ENCODE peak calls at places on chromosomes 12 and 14, in four cellular contexts. X, T, Y and U are unnamed samples.

GRCh38 chr12:69415471-69416275 is 54.5 kb upstream of the FRS2 start:
- DNase-seq in X (peak), T (peak), Y (peak), U (peak)

GRCh38 chr12:113263431-113263963 is 42.2 kb downstream of the TPCN1 start:
- DNase-seq in X (no peak), T (no peak), Y (no peak), U (no peak)

GRCh38 chr14:68972507-68973272 is 6.4 kb downstream of the ACTN1 start:
- DNase-seq in X (no peak), T (no peak), Y (no peak), U (no peak)

GRCh38 chr14:92946847-92947545 is 24.0 kb downstream of the CHGA start:
- DNase-seq in X (no peak), T (no peak), Y (no peak), U (no peak)

GRCh38 chr12:131077931-131078391 is 124.3 kb downstream of the ADGRD1 start:
- DNase-seq in X (no peak), T (no peak), Y (no peak), U (no peak)

GRCh38 chr12:93441111-93441616 is 583 bp downstream of the UBE2N start:
- DNase-seq in X (no peak), T (peak), Y (no peak), U (peak)

GRCh38 chr12:86249856-86250255 is 6.3 kb downstream of the MGAT4C start:
- DNase-seq in X (no peak), T (no peak), Y (no peak), U (no peak)

GRCh38 chr12:68406134-68406576 is 74.0 kb upstream of the MDM1 start:
- DNase-seq in X (peak), T (no peak), Y (no peak), U (peak)

GRCh38 chr14:43900173-43900655 is 606.9 kb downstream of the FSCB start:
- DNase-seq in X (no peak), T (no peak), Y (no peak), U (no peak)

GRCh38 chr12:120242275-120242799 is 23.2 kb downstream of the PXN start:
- DNase-seq in X (no peak), T (no peak), Y (no peak), U (no peak)

GRCh38 chr14:37122288-37122687 is 50.1 kb downstream of the SLC25A21 start:
- DNase-seq in X (no peak), T (no peak), Y (no peak), U (peak)

GRCh38 chr12:96140110-96140509 is 54.1 kb upstream of the ELK3 start:
- DNase-seq in X (no peak), T (peak), Y (no peak), U (no peak)

GRCh38 chr12:21710944-21711343 is 53.3 kb upstream of the LDHB start:
- DNase-seq in X (no peak), T (no peak), Y (no peak), U (no peak)

GRCh38 chr14:37901978-37902377 is 305.7 kb upstream of the SSTR1 start:
- DNase-seq in X (no peak), T (no peak), Y (no peak), U (no peak)

GRCh38 chr12:123286997-123287396 is 15.3 kb upstream of the CDK2AP1 start:
- DNase-seq in X (no peak), T (no peak), Y (no peak), U (no peak)

GRCh38 chr14:32509632-32510187 is 180.6 kb downstream of the AKAP6 start:
- DNase-seq in X (peak), T (no peak), Y (no peak), U (peak)

GRCh38 chr14:37598085-37598972 is 2.9 kb downstream of the TTC6 start:
- DNase-seq in X (no peak), T (no peak), Y (no peak), U (no peak)

GRCh38 chr12:11840350-11840749 is 190.9 kb downstream of the ETV6 start:
- DNase-seq in X (no peak), T (no peak), Y (no peak), U (no peak)

GRCh38 chr12:109387425-109388166 is 39.9 kb downstream of the MYO1H start:
- DNase-seq in X (peak), T (no peak), Y (peak), U (no peak)

GRCh38 chr14:53019391-53019790 is 68.5 kb upstream of the FERMT2 start:
- DNase-seq in X (no peak), T (no peak), Y (no peak), U (no peak)

GRCh38 chr14:60915781-60916180 is 65.1 kb downstream of the TRMT5 start:
- DNase-seq in X (no peak), T (no peak), Y (no peak), U (no peak)

GRCh38 chr14:103916636-103917262 is 11.5 kb upstream of the TDRD9 start:
- DNase-seq in X (no peak), T (no peak), Y (no peak), U (no peak)

GRCh38 chr12:115736360-115736759 is 541.1 kb downstream of the MED13L start:
- DNase-seq in X (no peak), T (no peak), Y (no peak), U (no peak)

GRCh38 chr12:52346596-52346995 is 20.7 kb downstream of the KRT85 start:
- DNase-seq in X (peak), T (no peak), Y (no peak), U (no peak)

GRCh38 chr12:80778005-80778541 is 61.4 kb downstream of the MYF5 start:
- DNase-seq in X (peak), T (peak), Y (peak), U (peak)

GRCh38 chr14:87628129-87628528 is 364.9 kb downstream of the GALC start:
- DNase-seq in X (peak), T (no peak), Y (no peak), U (no peak)

GRCh38 chr14:50741571-50741970 is 73.5 kb upstream of the SAV1 start:
- DNase-seq in X (no peak), T (peak), Y (no peak), U (peak)

GRCh38 chr14:102806447-102806846 is 29.2 kb downstream of the TRAF3 start:
- DNase-seq in X (no peak), T (no peak), Y (no peak), U (no peak)

GRCh38 chr12:114679452-114679875 is 4.5 kb downstream of the TBX3 start:
- DNase-seq in X (no peak), T (no peak), Y (no peak), U (no peak)

GRCh38 chr12:120352117-120352516 is 16.8 kb downstream of the MSI1 start:
- DNase-seq in X (no peak), T (no peak), Y (no peak), U (no peak)

GRCh38 chr12:56836800-56837663 is 73.9 kb downstream of the HSD17B6 start:
- DNase-seq in X (no peak), T (peak), Y (no peak), U (peak)

GRCh38 chr14:91866061-91866460 is 1.3 kb downstream of the TC2N start:
- DNase-seq in X (no peak), T (peak), Y (no peak), U (no peak)

GRCh38 chr14:63454436-63454835 is 88.7 kb downstream of the PPP2R5E start:
- DNase-seq in X (no peak), T (no peak), Y (no peak), U (no peak)

GRCh38 chr14:23183076-23183475 is 384 bp downstream of the SLC7A8 start:
- DNase-seq in X (peak), T (no peak), Y (no peak), U (no peak)

GRCh38 chr12:108784270-108784669 is 53.0 kb upstream of the CORO1C start:
- DNase-seq in X (no peak), T (no peak), Y (no peak), U (no peak)

GRCh38 chr12:107497231-107497630 is 188.4 kb upstream of the PWP1 start:
- DNase-seq in X (no peak), T (no peak), Y (no peak), U (no peak)